ENCODE peak calls at places on chromosome 6, in eight cellular contexts. One of them, this sample, is unnamed.

GRCh38 chr6:105509506-105510331 is 106.8 kb upstream of the PREP start:
- DNase-seq in stimulated activated CD8-positive, alpha-beta memory T cell treated with anti-CD3 and anti-CD28 coated beads, Interleukin-7, amount 100 ng/mL, for 24 hours: no peak
- DNase-seq in stimulated activated CD4-positive, alpha-beta T cell treated with anti-CD3 and anti-CD28 coated beads, Interleukin-1b, Interleukin-23, amount 100 ng/mL, for 4 hours: no peak
- DNase-seq in BJ: no peak
- DNase-seq in T-helper 17 cell: no peak
- DNase-seq in GM13977: no peak
- DNase-seq in activated CD4-positive, alpha-beta T cell treated with anti-CD3 and anti-CD28 coated beads, Interleukin-2, amount 50 U/mL, for 1 hour: no peak
- DNase-seq in CD8-positive, alpha-beta T cell: no peak
- DNase-seq in this sample: no peak

GRCh38 chr6:79949235-79949634 is 1.9 kb upstream of the ELOVL4 start:
- DNase-seq in stimulated activated CD8-positive, alpha-beta memory T cell treated with anti-CD3 and anti-CD28 coated beads, Interleukin-7, amount 100 ng/mL, for 24 hours: no peak
- DNase-seq in stimulated activated CD4-positive, alpha-beta T cell treated with anti-CD3 and anti-CD28 coated beads, Interleukin-1b, Interleukin-23, amount 100 ng/mL, for 4 hours: peak
- DNase-seq in BJ: no peak
- DNase-seq in T-helper 17 cell: peak
- DNase-seq in GM13977: peak
- DNase-seq in activated CD4-positive, alpha-beta T cell treated with anti-CD3 and anti-CD28 coated beads, Interleukin-2, amount 50 U/mL, for 1 hour: peak
- DNase-seq in CD8-positive, alpha-beta T cell: peak
- DNase-seq in this sample: peak

GRCh38 chr6:169171951-169172350 is 81.7 kb downstream of the THBS2 start:
- DNase-seq in stimulated activated CD8-positive, alpha-beta memory T cell treated with anti-CD3 and anti-CD28 coated beads, Interleukin-7, amount 100 ng/mL, for 24 hours: no peak
- DNase-seq in stimulated activated CD4-positive, alpha-beta T cell treated with anti-CD3 and anti-CD28 coated beads, Interleukin-1b, Interleukin-23, amount 100 ng/mL, for 4 hours: no peak
- DNase-seq in BJ: peak
- DNase-seq in T-helper 17 cell: no peak
- DNase-seq in GM13977: no peak
- DNase-seq in activated CD4-positive, alpha-beta T cell treated with anti-CD3 and anti-CD28 coated beads, Interleukin-2, amount 50 U/mL, for 1 hour: no peak
- DNase-seq in CD8-positive, alpha-beta T cell: no peak
- DNase-seq in this sample: peak

GRCh38 chr6:5671604-5672559 is 334.8 kb downstream of the NRN1 start:
- DNase-seq in stimulated activated CD8-positive, alpha-beta memory T cell treated with anti-CD3 and anti-CD28 coated beads, Interleukin-7, amount 100 ng/mL, for 24 hours: no peak
- DNase-seq in stimulated activated CD4-positive, alpha-beta T cell treated with anti-CD3 and anti-CD28 coated beads, Interleukin-1b, Interleukin-23, amount 100 ng/mL, for 4 hours: no peak
- DNase-seq in BJ: no peak
- DNase-seq in T-helper 17 cell: no peak
- DNase-seq in GM13977: peak
- DNase-seq in activated CD4-positive, alpha-beta T cell treated with anti-CD3 and anti-CD28 coated beads, Interleukin-2, amount 50 U/mL, for 1 hour: no peak
- DNase-seq in CD8-positive, alpha-beta T cell: no peak
- DNase-seq in this sample: no peak

GRCh38 chr6:116246089-116246488 is 7.8 kb downstream of the TSPYL4 start:
- DNase-seq in stimulated activated CD8-positive, alpha-beta memory T cell treated with anti-CD3 and anti-CD28 coated beads, Interleukin-7, amount 100 ng/mL, for 24 hours: no peak
- DNase-seq in stimulated activated CD4-positive, alpha-beta T cell treated with anti-CD3 and anti-CD28 coated beads, Interleukin-1b, Interleukin-23, amount 100 ng/mL, for 4 hours: no peak
- DNase-seq in BJ: no peak
- DNase-seq in T-helper 17 cell: no peak
- DNase-seq in GM13977: no peak
- DNase-seq in activated CD4-positive, alpha-beta T cell treated with anti-CD3 and anti-CD28 coated beads, Interleukin-2, amount 50 U/mL, for 1 hour: no peak
- DNase-seq in CD8-positive, alpha-beta T cell: no peak
- DNase-seq in this sample: peak

GRCh38 chr6:7148100-7148822 is 40.5 kb downstream of the RREB1 start:
- DNase-seq in stimulated activated CD8-positive, alpha-beta memory T cell treated with anti-CD3 and anti-CD28 coated beads, Interleukin-7, amount 100 ng/mL, for 24 hours: no peak
- DNase-seq in stimulated activated CD4-positive, alpha-beta T cell treated with anti-CD3 and anti-CD28 coated beads, Interleukin-1b, Interleukin-23, amount 100 ng/mL, for 4 hours: no peak
- DNase-seq in BJ: no peak
- DNase-seq in T-helper 17 cell: no peak
- DNase-seq in GM13977: no peak
- DNase-seq in activated CD4-positive, alpha-beta T cell treated with anti-CD3 and anti-CD28 coated beads, Interleukin-2, amount 50 U/mL, for 1 hour: no peak
- DNase-seq in CD8-positive, alpha-beta T cell: no peak
- DNase-seq in this sample: no peak

GRCh38 chr6:17031961-17032360 is 69.9 kb upstream of the STMND1 start:
- DNase-seq in stimulated activated CD8-positive, alpha-beta memory T cell treated with anti-CD3 and anti-CD28 coated beads, Interleukin-7, amount 100 ng/mL, for 24 hours: no peak
- DNase-seq in stimulated activated CD4-positive, alpha-beta T cell treated with anti-CD3 and anti-CD28 coated beads, Interleukin-1b, Interleukin-23, amount 100 ng/mL, for 4 hours: no peak
- DNase-seq in BJ: no peak
- DNase-seq in T-helper 17 cell: no peak
- DNase-seq in GM13977: no peak
- DNase-seq in activated CD4-positive, alpha-beta T cell treated with anti-CD3 and anti-CD28 coated beads, Interleukin-2, amount 50 U/mL, for 1 hour: no peak
- DNase-seq in CD8-positive, alpha-beta T cell: no peak
- DNase-seq in this sample: no peak

GRCh38 chr6:15528870-15529269 is 134.0 kb downstream of the DTNBP1 start:
- DNase-seq in stimulated activated CD8-positive, alpha-beta memory T cell treated with anti-CD3 and anti-CD28 coated beads, Interleukin-7, amount 100 ng/mL, for 24 hours: no peak
- DNase-seq in stimulated activated CD4-positive, alpha-beta T cell treated with anti-CD3 and anti-CD28 coated beads, Interleukin-1b, Interleukin-23, amount 100 ng/mL, for 4 hours: no peak
- DNase-seq in BJ: no peak
- DNase-seq in T-helper 17 cell: no peak
- DNase-seq in GM13977: no peak
- DNase-seq in activated CD4-positive, alpha-beta T cell treated with anti-CD3 and anti-CD28 coated beads, Interleukin-2, amount 50 U/mL, for 1 hour: no peak
- DNase-seq in CD8-positive, alpha-beta T cell: no peak
- DNase-seq in this sample: no peak

GRCh38 chr6:10276106-10276505 is 138.8 kb downstream of the TFAP2A start:
- DNase-seq in stimulated activated CD8-positive, alpha-beta memory T cell treated with anti-CD3 and anti-CD28 coated beads, Interleukin-7, amount 100 ng/mL, for 24 hours: no peak
- DNase-seq in stimulated activated CD4-positive, alpha-beta T cell treated with anti-CD3 and anti-CD28 coated beads, Interleukin-1b, Interleukin-23, amount 100 ng/mL, for 4 hours: no peak
- DNase-seq in BJ: peak
- DNase-seq in T-helper 17 cell: no peak
- DNase-seq in GM13977: no peak
- DNase-seq in activated CD4-positive, alpha-beta T cell treated with anti-CD3 and anti-CD28 coated beads, Interleukin-2, amount 50 U/mL, for 1 hour: no peak
- DNase-seq in CD8-positive, alpha-beta T cell: no peak
- DNase-seq in this sample: peak

GRCh38 chr6:105894556-105894955 is 191.6 kb upstream of the PRDM1 start:
- DNase-seq in stimulated activated CD8-positive, alpha-beta memory T cell treated with anti-CD3 and anti-CD28 coated beads, Interleukin-7, amount 100 ng/mL, for 24 hours: no peak
- DNase-seq in stimulated activated CD4-positive, alpha-beta T cell treated with anti-CD3 and anti-CD28 coated beads, Interleukin-1b, Interleukin-23, amount 100 ng/mL, for 4 hours: no peak
- DNase-seq in BJ: no peak
- DNase-seq in T-helper 17 cell: no peak
- DNase-seq in GM13977: no peak
- DNase-seq in activated CD4-positive, alpha-beta T cell treated with anti-CD3 and anti-CD28 coated beads, Interleukin-2, amount 50 U/mL, for 1 hour: no peak
- DNase-seq in CD8-positive, alpha-beta T cell: no peak
- DNase-seq in this sample: no peak

GRCh38 chr6:35236223-35236622 is 22.5 kb downstream of the SCUBE3 start:
- DNase-seq in stimulated activated CD8-positive, alpha-beta memory T cell treated with anti-CD3 and anti-CD28 coated beads, Interleukin-7, amount 100 ng/mL, for 24 hours: no peak
- DNase-seq in stimulated activated CD4-positive, alpha-beta T cell treated with anti-CD3 and anti-CD28 coated beads, Interleukin-1b, Interleukin-23, amount 100 ng/mL, for 4 hours: no peak
- DNase-seq in BJ: no peak
- DNase-seq in T-helper 17 cell: no peak
- DNase-seq in GM13977: no peak
- DNase-seq in activated CD4-positive, alpha-beta T cell treated with anti-CD3 and anti-CD28 coated beads, Interleukin-2, amount 50 U/mL, for 1 hour: no peak
- DNase-seq in CD8-positive, alpha-beta T cell: no peak
- DNase-seq in this sample: no peak

GRCh38 chr6:7157752-7158616 is 50.2 kb downstream of the RREB1 start:
- DNase-seq in stimulated activated CD8-positive, alpha-beta memory T cell treated with anti-CD3 and anti-CD28 coated beads, Interleukin-7, amount 100 ng/mL, for 24 hours: no peak
- DNase-seq in stimulated activated CD4-positive, alpha-beta T cell treated with anti-CD3 and anti-CD28 coated beads, Interleukin-1b, Interleukin-23, amount 100 ng/mL, for 4 hours: no peak
- DNase-seq in BJ: no peak
- DNase-seq in T-helper 17 cell: no peak
- DNase-seq in GM13977: no peak
- DNase-seq in activated CD4-positive, alpha-beta T cell treated with anti-CD3 and anti-CD28 coated beads, Interleukin-2, amount 50 U/mL, for 1 hour: no peak
- DNase-seq in CD8-positive, alpha-beta T cell: no peak
- DNase-seq in this sample: no peak

GRCh38 chr6:100554228-100554627 is 89.5 kb upstream of the SIM1 start:
- DNase-seq in stimulated activated CD8-positive, alpha-beta memory T cell treated with anti-CD3 and anti-CD28 coated beads, Interleukin-7, amount 100 ng/mL, for 24 hours: no peak
- DNase-seq in stimulated activated CD4-positive, alpha-beta T cell treated with anti-CD3 and anti-CD28 coated beads, Interleukin-1b, Interleukin-23, amount 100 ng/mL, for 4 hours: no peak
- DNase-seq in BJ: no peak
- DNase-seq in T-helper 17 cell: no peak
- DNase-seq in GM13977: no peak
- DNase-seq in activated CD4-positive, alpha-beta T cell treated with anti-CD3 and anti-CD28 coated beads, Interleukin-2, amount 50 U/mL, for 1 hour: no peak
- DNase-seq in CD8-positive, alpha-beta T cell: no peak
- DNase-seq in this sample: no peak

GRCh38 chr6:168380956-168381605 is 59.9 kb upstream of the SMOC2 start:
- DNase-seq in stimulated activated CD8-positive, alpha-beta memory T cell treated with anti-CD3 and anti-CD28 coated beads, Interleukin-7, amount 100 ng/mL, for 24 hours: no peak
- DNase-seq in stimulated activated CD4-positive, alpha-beta T cell treated with anti-CD3 and anti-CD28 coated beads, Interleukin-1b, Interleukin-23, amount 100 ng/mL, for 4 hours: no peak
- DNase-seq in BJ: no peak
- DNase-seq in T-helper 17 cell: no peak
- DNase-seq in GM13977: no peak
- DNase-seq in activated CD4-positive, alpha-beta T cell treated with anti-CD3 and anti-CD28 coated beads, Interleukin-2, amount 50 U/mL, for 1 hour: no peak
- DNase-seq in CD8-positive, alpha-beta T cell: no peak
- DNase-seq in this sample: no peak

GRCh38 chr6:48979085-48979484 is 484.0 kb downstream of the MMUT start:
- DNase-seq in stimulated activated CD8-positive, alpha-beta memory T cell treated with anti-CD3 and anti-CD28 coated beads, Interleukin-7, amount 100 ng/mL, for 24 hours: no peak
- DNase-seq in stimulated activated CD4-positive, alpha-beta T cell treated with anti-CD3 and anti-CD28 coated beads, Interleukin-1b, Interleukin-23, amount 100 ng/mL, for 4 hours: no peak
- DNase-seq in BJ: no peak
- DNase-seq in T-helper 17 cell: no peak
- DNase-seq in GM13977: no peak
- DNase-seq in activated CD4-positive, alpha-beta T cell treated with anti-CD3 and anti-CD28 coated beads, Interleukin-2, amount 50 U/mL, for 1 hour: no peak
- DNase-seq in CD8-positive, alpha-beta T cell: no peak
- DNase-seq in this sample: no peak

GRCh38 chr6:73798592-73798991 is 102.6 kb downstream of the CD109 start:
- DNase-seq in stimulated activated CD8-positive, alpha-beta memory T cell treated with anti-CD3 and anti-CD28 coated beads, Interleukin-7, amount 100 ng/mL, for 24 hours: no peak
- DNase-seq in stimulated activated CD4-positive, alpha-beta T cell treated with anti-CD3 and anti-CD28 coated beads, Interleukin-1b, Interleukin-23, amount 100 ng/mL, for 4 hours: no peak
- DNase-seq in BJ: peak
- DNase-seq in T-helper 17 cell: no peak
- DNase-seq in GM13977: peak
- DNase-seq in activated CD4-positive, alpha-beta T cell treated with anti-CD3 and anti-CD28 coated beads, Interleukin-2, amount 50 U/mL, for 1 hour: no peak
- DNase-seq in CD8-positive, alpha-beta T cell: no peak
- DNase-seq in this sample: no peak

GRCh38 chr6:40933864-40934263 is 105.2 kb downstream of the UNC5CL start:
- DNase-seq in stimulated activated CD8-positive, alpha-beta memory T cell treated with anti-CD3 and anti-CD28 coated beads, Interleukin-7, amount 100 ng/mL, for 24 hours: no peak
- DNase-seq in stimulated activated CD4-positive, alpha-beta T cell treated with anti-CD3 and anti-CD28 coated beads, Interleukin-1b, Interleukin-23, amount 100 ng/mL, for 4 hours: no peak
- DNase-seq in BJ: no peak
- DNase-seq in T-helper 17 cell: no peak
- DNase-seq in GM13977: no peak
- DNase-seq in activated CD4-positive, alpha-beta T cell treated with anti-CD3 and anti-CD28 coated beads, Interleukin-2, amount 50 U/mL, for 1 hour: no peak
- DNase-seq in CD8-positive, alpha-beta T cell: no peak
- DNase-seq in this sample: no peak

GRCh38 chr6:134347916-134348805 is 30.2 kb upstream of the SGK1 start:
- DNase-seq in stimulated activated CD8-positive, alpha-beta memory T cell treated with anti-CD3 and anti-CD28 coated beads, Interleukin-7, amount 100 ng/mL, for 24 hours: no peak
- DNase-seq in stimulated activated CD4-positive, alpha-beta T cell treated with anti-CD3 and anti-CD28 coated beads, Interleukin-1b, Interleukin-23, amount 100 ng/mL, for 4 hours: no peak
- DNase-seq in BJ: peak
- DNase-seq in T-helper 17 cell: no peak
- DNase-seq in GM13977: no peak
- DNase-seq in activated CD4-positive, alpha-beta T cell treated with anti-CD3 and anti-CD28 coated beads, Interleukin-2, amount 50 U/mL, for 1 hour: no peak
- DNase-seq in CD8-positive, alpha-beta T cell: no peak
- DNase-seq in this sample: peak

GRCh38 chr6:44471271-44471981 is 83.9 kb downstream of the CDC5L start:
- DNase-seq in stimulated activated CD8-positive, alpha-beta memory T cell treated with anti-CD3 and anti-CD28 coated beads, Interleukin-7, amount 100 ng/mL, for 24 hours: no peak
- DNase-seq in stimulated activated CD4-positive, alpha-beta T cell treated with anti-CD3 and anti-CD28 coated beads, Interleukin-1b, Interleukin-23, amount 100 ng/mL, for 4 hours: no peak
- DNase-seq in BJ: no peak
- DNase-seq in T-helper 17 cell: no peak
- DNase-seq in GM13977: no peak
- DNase-seq in activated CD4-positive, alpha-beta T cell treated with anti-CD3 and anti-CD28 coated beads, Interleukin-2, amount 50 U/mL, for 1 hour: no peak
- DNase-seq in CD8-positive, alpha-beta T cell: no peak
- DNase-seq in this sample: no peak

GRCh38 chr6:52937908-52938307 is 28.4 kb upstream of the GSTA3 start:
- DNase-seq in stimulated activated CD8-positive, alpha-beta memory T cell treated with anti-CD3 and anti-CD28 coated beads, Interleukin-7, amount 100 ng/mL, for 24 hours: no peak
- DNase-seq in stimulated activated CD4-positive, alpha-beta T cell treated with anti-CD3 and anti-CD28 coated beads, Interleukin-1b, Interleukin-23, amount 100 ng/mL, for 4 hours: no peak
- DNase-seq in BJ: no peak
- DNase-seq in T-helper 17 cell: no peak
- DNase-seq in GM13977: no peak
- DNase-seq in activated CD4-positive, alpha-beta T cell treated with anti-CD3 and anti-CD28 coated beads, Interleukin-2, amount 50 U/mL, for 1 hour: no peak
- DNase-seq in CD8-positive, alpha-beta T cell: no peak
- DNase-seq in this sample: no peak

GRCh38 chr6:117533775-117534174 is 51.3 kb downstream of the DCBLD1 start:
- DNase-seq in stimulated activated CD8-positive, alpha-beta memory T cell treated with anti-CD3 and anti-CD28 coated beads, Interleukin-7, amount 100 ng/mL, for 24 hours: no peak
- DNase-seq in stimulated activated CD4-positive, alpha-beta T cell treated with anti-CD3 and anti-CD28 coated beads, Interleukin-1b, Interleukin-23, amount 100 ng/mL, for 4 hours: no peak
- DNase-seq in BJ: no peak
- DNase-seq in T-helper 17 cell: no peak
- DNase-seq in GM13977: no peak
- DNase-seq in activated CD4-positive, alpha-beta T cell treated with anti-CD3 and anti-CD28 coated beads, Interleukin-2, amount 50 U/mL, for 1 hour: no peak
- DNase-seq in CD8-positive, alpha-beta T cell: no peak
- DNase-seq in this sample: no peak

GRCh38 chr6:26347699-26348098 is 17.3 kb upstream of the BTN3A2 start:
- DNase-seq in stimulated activated CD8-positive, alpha-beta memory T cell treated with anti-CD3 and anti-CD28 coated beads, Interleukin-7, amount 100 ng/mL, for 24 hours: no peak
- DNase-seq in stimulated activated CD4-positive, alpha-beta T cell treated with anti-CD3 and anti-CD28 coated beads, Interleukin-1b, Interleukin-23, amount 100 ng/mL, for 4 hours: no peak
- DNase-seq in BJ: no peak
- DNase-seq in T-helper 17 cell: no peak
- DNase-seq in GM13977: no peak
- DNase-seq in activated CD4-positive, alpha-beta T cell treated with anti-CD3 and anti-CD28 coated beads, Interleukin-2, amount 50 U/mL, for 1 hour: no peak
- DNase-seq in CD8-positive, alpha-beta T cell: no peak
- DNase-seq in this sample: no peak

GRCh38 chr6:66526061-66526460 is 819.0 kb upstream of the EYS start:
- DNase-seq in stimulated activated CD8-positive, alpha-beta memory T cell treated with anti-CD3 and anti-CD28 coated beads, Interleukin-7, amount 100 ng/mL, for 24 hours: no peak
- DNase-seq in stimulated activated CD4-positive, alpha-beta T cell treated with anti-CD3 and anti-CD28 coated beads, Interleukin-1b, Interleukin-23, amount 100 ng/mL, for 4 hours: no peak
- DNase-seq in BJ: no peak
- DNase-seq in T-helper 17 cell: no peak
- DNase-seq in GM13977: no peak
- DNase-seq in activated CD4-positive, alpha-beta T cell treated with anti-CD3 and anti-CD28 coated beads, Interleukin-2, amount 50 U/mL, for 1 hour: no peak
- DNase-seq in CD8-positive, alpha-beta T cell: no peak
- DNase-seq in this sample: no peak

GRCh38 chr6:108113557-108114519 is 39.3 kb upstream of the OSTM1 start:
- DNase-seq in stimulated activated CD8-positive, alpha-beta memory T cell treated with anti-CD3 and anti-CD28 coated beads, Interleukin-7, amount 100 ng/mL, for 24 hours: no peak
- DNase-seq in stimulated activated CD4-positive, alpha-beta T cell treated with anti-CD3 and anti-CD28 coated beads, Interleukin-1b, Interleukin-23, amount 100 ng/mL, for 4 hours: no peak
- DNase-seq in BJ: no peak
- DNase-seq in T-helper 17 cell: no peak
- DNase-seq in GM13977: peak
- DNase-seq in activated CD4-positive, alpha-beta T cell treated with anti-CD3 and anti-CD28 coated beads, Interleukin-2, amount 50 U/mL, for 1 hour: no peak
- DNase-seq in CD8-positive, alpha-beta T cell: no peak
- DNase-seq in this sample: no peak